ENCODE peak calls at places on chromosomes 2 and 18, in seven cellular contexts. I, K, S, E, O, X and B are unnamed samples.
A peak's percentile ranks its signal among the peaks of the same experiment; 100 is the strongest.

GRCh38 chr2:234425923-234426603 is 70.8 kb downstream of the ARL4C start:
- DNase-seq in I (no peak), K (no peak), S (no peak), E (no peak), O (no peak), X (no peak), B (peak; percentile 70)

GRCh38 chr2:102119255-102119654 is 23.3 kb upstream of the IL1R1 start:
- DNase-seq in I (no peak), K (no peak), S (no peak), E (no peak), O (no peak), X (no peak), B (no peak)

GRCh38 chr2:71756280-71756906 is 303.0 kb downstream of the DYSF start:
- DNase-seq in I (no peak), K (peak; percentile 62), S (peak; percentile 30), E (no peak), O (no peak), X (no peak), B (no peak)

GRCh38 chr2:164913640-164914346 is 41.5 kb downstream of the SLC38A11 start:
- DNase-seq in I (no peak), K (peak; percentile 61), S (no peak), E (no peak), O (no peak), X (no peak), B (no peak)

GRCh38 chr2:219911541-219911940 is 284.1 kb downstream of the SLC4A3 start:
- DNase-seq in I (no peak), K (no peak), S (no peak), E (no peak), O (no peak), X (no peak), B (no peak)

GRCh38 chr18:44654555-44654954 is 26.1 kb upstream of the SETBP1 start:
- DNase-seq in I (no peak), K (no peak), S (peak; percentile 57), E (no peak), O (no peak), X (no peak), B (no peak)

GRCh38 chr2:133504566-133505505 is 63.4 kb downstream of the NCKAP5 start:
- DNase-seq in I (no peak), K (no peak), S (no peak), E (no peak), O (no peak), X (no peak), B (peak; percentile 71)

GRCh38 chr2:7011376-7012083 is 94.3 kb downstream of the RNF144A start:
- DNase-seq in I (no peak), K (no peak), S (peak; percentile 96), E (no peak), O (no peak), X (no peak), B (no peak)

GRCh38 chr2:194301946-194302345 is 1355.1 kb upstream of the SLC39A10 start:
- DNase-seq in I (no peak), K (no peak), S (no peak), E (peak; percentile 14), O (no peak), X (no peak), B (no peak)

GRCh38 chr2:290090-290722 is 2.3 kb upstream of the ALKAL2 start:
- DNase-seq in I (peak; percentile 91), K (peak; percentile 61), S (no peak), E (peak; percentile 33), O (peak; percentile 74), X (no peak), B (peak; percentile 73)

GRCh38 chr2:200439981-200440380 is 69.9 kb downstream of the KCTD18 start:
- DNase-seq in I (no peak), K (no peak), S (no peak), E (peak; percentile 70), O (no peak), X (no peak), B (no peak)

GRCh38 chr18:23585007-23585871 is 1.1 kb downstream of the NPC1 start:
- DNase-seq in I (no peak), K (peak; percentile 43), S (no peak), E (no peak), O (no peak), X (no peak), B (peak; percentile 51)

GRCh38 chr2:45397292-45397691 is 213.8 kb downstream of the SRBD1 start:
- DNase-seq in I (no peak), K (no peak), S (no peak), E (no peak), O (no peak), X (no peak), B (no peak)

GRCh38 chr18:26133652-26134051 is at the start of gene PSMA8:
- DNase-seq in I (peak; percentile 68), K (no peak), S (no peak), E (no peak), O (no peak), X (no peak), B (peak; percentile 32)

GRCh38 chr2:10222-10875 is 36.0 kb downstream of the FAM110C start:
- DNase-seq in I (no peak), K (no peak), S (no peak), E (no peak), O (no peak), X (no peak), B (no peak)

GRCh38 chr2:109398616-109399015 is 215.2 kb downstream of the SEPTIN10 start:
- DNase-seq in I (no peak), K (no peak), S (no peak), E (no peak), O (no peak), X (no peak), B (no peak)

GRCh38 chr18:78984941-78985784 is 5.5 kb downstream of the SALL3 start:
- DNase-seq in I (no peak), K (no peak), S (no peak), E (no peak), O (peak; percentile 7), X (no peak), B (no peak)

GRCh38 chr2:219886615-219887014 is 259.2 kb downstream of the SLC4A3 start:
- DNase-seq in I (no peak), K (no peak), S (no peak), E (no peak), O (peak; percentile 3), X (no peak), B (no peak)

GRCh38 chr2:108637304-108637669 is 82.0 kb upstream of the RANBP2 start:
- DNase-seq in I (no peak), K (peak; percentile 73), S (peak; percentile 49), E (no peak), O (no peak), X (no peak), B (peak; percentile 77)

GRCh38 chr2:119350311-119350998 is 16.2 kb downstream of the C2orf76 start:
- DNase-seq in I (no peak), K (no peak), S (no peak), E (no peak), O (no peak), X (no peak), B (no peak)

GRCh38 chr2:216777637-216778273 is 82.1 kb downstream of the TNP1 start:
- DNase-seq in I (no peak), K (peak; percentile 72), S (peak; percentile 13), E (peak; percentile 83), O (peak; percentile 80), X (no peak), B (no peak)

GRCh38 chr18:73664896-73665295 is 482.7 kb downstream of the FBXO15 start:
- DNase-seq in I (no peak), K (no peak), S (no peak), E (no peak), O (no peak), X (no peak), B (no peak)

GRCh38 chr2:182980115-182980514 is 58.1 kb downstream of the NCKAP1 start:
- DNase-seq in I (no peak), K (peak; percentile 71), S (peak; percentile 14), E (peak; percentile 14), O (peak; percentile 33), X (no peak), B (no peak)

GRCh38 chr18:48294894-48295585 is 114.1 kb downstream of the ZBTB7C start:
- DNase-seq in I (peak; percentile 39), K (no peak), S (no peak), E (no peak), O (no peak), X (peak; percentile 78), B (no peak)

GRCh38 chr2:27844821-27845255 is 45.3 kb downstream of the RBKS start:
- DNase-seq in I (no peak), K (no peak), S (no peak), E (no peak), O (no peak), X (no peak), B (no peak)

GRCh38 chr2:159959136-159959535 is 103.3 kb downstream of the PLA2R1 start:
- DNase-seq in I (no peak), K (no peak), S (no peak), E (no peak), O (no peak), X (no peak), B (no peak)

GRCh38 chr2:58428553-58429284 is 187.6 kb upstream of the FANCL start:
- DNase-seq in I (no peak), K (no peak), S (no peak), E (peak; percentile 56), O (peak; percentile 21), X (no peak), B (no peak)

GRCh38 chr2:147977679-147978078 is 42.9 kb downstream of the ORC4 start:
- DNase-seq in I (no peak), K (no peak), S (no peak), E (no peak), O (no peak), X (no peak), B (no peak)

GRCh38 chr2:99879481-99879880 is 262.9 kb downstream of the AFF3 start:
- DNase-seq in I (no peak), K (no peak), S (no peak), E (no peak), O (no peak), X (no peak), B (no peak)

GRCh38 chr2:203583696-203584095 is 48.6 kb upstream of the RAPH1 start:
- DNase-seq in I (no peak), K (peak; percentile 72), S (peak; percentile 65), E (no peak), O (no peak), X (no peak), B (peak; percentile 33)

GRCh38 chr2:86807462-86808275 is 17.0 kb upstream of the CD8A start:
- DNase-seq in I (peak; percentile 74), K (no peak), S (no peak), E (peak; percentile 67), O (peak; percentile 77), X (no peak), B (no peak)

GRCh38 chr18:26792661-26793060 is 72.8 kb downstream of the AQP4 start:
- DNase-seq in I (no peak), K (no peak), S (peak; percentile 19), E (no peak), O (peak; percentile 7), X (no peak), B (no peak)

GRCh38 chr2:146917430-146918037 is 927.3 kb upstream of the ACVR2A start:
- DNase-seq in I (no peak), K (no peak), S (no peak), E (no peak), O (no peak), X (no peak), B (no peak)

GRCh38 chr2:217887841-217888665 is 114.7 kb downstream of the TNS1 start:
- DNase-seq in I (peak; percentile 43), K (no peak), S (no peak), E (no peak), O (no peak), X (no peak), B (peak; percentile 86)

GRCh38 chr2:216803803-216804202 is 56.1 kb downstream of the TNP1 start:
- DNase-seq in I (no peak), K (no peak), S (no peak), E (no peak), O (no peak), X (no peak), B (peak; percentile 78)

GRCh38 chr2:9085353-9085752 is 81.9 kb upstream of the MBOAT2 start:
- DNase-seq in I (no peak), K (no peak), S (no peak), E (no peak), O (no peak), X (no peak), B (no peak)

GRCh38 chr2:239529313-239530015 is 128.6 kb upstream of the HDAC4 start:
- DNase-seq in I (no peak), K (no peak), S (no peak), E (no peak), O (no peak), X (no peak), B (no peak)

GRCh38 chr2:75464348-75464946 is 96.3 kb downstream of the EVA1A start:
- DNase-seq in I (no peak), K (no peak), S (no peak), E (no peak), O (peak; percentile 6), X (no peak), B (no peak)